ENCODE peak calls at places on chromosomes 12 and 14, in eight cellular contexts. X, I, D, W, R, P, H and F are unnamed samples.

GRCh38 chr12:85874064-85874463 is at the start of gene NTS:
- DNase-seq in X (no peak), I (no peak), D (no peak), W (peak; percentile 42), R (no peak), P (no peak), H (no peak), F (no peak)

GRCh38 chr12:90074086-90074485 is 365.4 kb upstream of the ATP2B1 start:
- DNase-seq in X (no peak), I (no peak), D (no peak), W (no peak), R (no peak), P (no peak), H (no peak), F (no peak)

GRCh38 chr12:27652174-27652763 is 44.0 kb upstream of the REP15 start:
- DNase-seq in X (peak; percentile 75), I (no peak), D (peak; percentile 72), W (peak; percentile 92), R (peak; percentile 59), P (peak; percentile 29), H (peak; percentile 82), F (peak; percentile 41)

GRCh38 chr12:131711551-131712205 is 788 bp downstream of the SFSWAP start:
- DNase-seq in X (no peak), I (no peak), D (peak; percentile 17), W (peak; percentile 21), R (no peak), P (no peak), H (no peak), F (no peak)

GRCh38 chr12:34405286-34406227 is 383.3 kb downstream of the ALG10 start:
- DNase-seq in X (no peak), I (no peak), D (no peak), W (no peak), R (no peak), P (no peak), H (peak; percentile 0), F (no peak)

GRCh38 chr12:4857472-4858291 is 52.0 kb upstream of the KCNA1 start:
- DNase-seq in X (peak; percentile 52), I (peak; percentile 65), D (peak; percentile 78), W (peak; percentile 89), R (peak; percentile 70), P (peak; percentile 6), H (peak; percentile 83), F (peak; percentile 5)

GRCh38 chr14:90624228-90624627 is 192.0 kb downstream of the TTC7B start:
- DNase-seq in X (no peak), I (no peak), D (peak; percentile 51), W (no peak), R (no peak), P (no peak), H (peak; percentile 31), F (no peak)

GRCh38 chr14:102325791-102326345 is 6.3 kb downstream of the ZNF839 start:
- DNase-seq in X (no peak), I (no peak), D (no peak), W (no peak), R (no peak), P (no peak), H (no peak), F (no peak)

GRCh38 chr12:2306686-2307249 is 254.0 kb downstream of the CACNA1C start:
- DNase-seq in X (no peak), I (no peak), D (no peak), W (peak; percentile 70), R (no peak), P (no peak), H (no peak), F (no peak)

GRCh38 chr12:62640910-62641448 is 174.4 kb downstream of the MON2 start:
- DNase-seq in X (no peak), I (no peak), D (no peak), W (no peak), R (no peak), P (no peak), H (peak; percentile 54), F (no peak)

GRCh38 chr12:6872073-6873048 is 742 bp downstream of the SPSB2 start:
- DNase-seq in X (peak; percentile 34), I (peak; percentile 84), D (peak; percentile 91), W (peak; percentile 95), R (peak; percentile 66), P (no peak), H (peak; percentile 84), F (no peak)

GRCh38 chr14:51607677-51608076 is 44.0 kb upstream of the FRMD6 start:
- DNase-seq in X (peak; percentile 35), I (no peak), D (no peak), W (no peak), R (no peak), P (peak; percentile 94), H (peak; percentile 88), F (peak; percentile 93)

GRCh38 chr12:60266381-60266852 is 670.6 kb downstream of the SLC16A7 start:
- DNase-seq in X (peak; percentile 23), I (no peak), D (peak; percentile 27), W (no peak), R (no peak), P (no peak), H (no peak), F (peak; percentile 55)

GRCh38 chr12:2646341-2646740 is 148.4 kb upstream of the FKBP4 start:
- DNase-seq in X (no peak), I (no peak), D (no peak), W (no peak), R (no peak), P (no peak), H (no peak), F (no peak)

GRCh38 chr12:12513416-12514006 is 49.2 kb downstream of the DUSP16 start:
- DNase-seq in X (no peak), I (no peak), D (no peak), W (no peak), R (no peak), P (no peak), H (no peak), F (no peak)

GRCh38 chr12:74530676-74531075 is 7.0 kb upstream of the ATXN7L3B start:
- DNase-seq in X (no peak), I (no peak), D (no peak), W (no peak), R (no peak), P (no peak), H (no peak), F (no peak)

GRCh38 chr12:131386781-131387180 is 324.1 kb upstream of the SFSWAP start:
- DNase-seq in X (no peak), I (no peak), D (no peak), W (no peak), R (no peak), P (no peak), H (no peak), F (no peak)

GRCh38 chr12:32435921-32436710 is 36.8 kb downstream of the FGD4 start:
- DNase-seq in X (no peak), I (no peak), D (no peak), W (no peak), R (no peak), P (no peak), H (no peak), F (no peak)

GRCh38 chr14:86885280-86885679 is 1107.7 kb downstream of the GALC start:
- DNase-seq in X (no peak), I (no peak), D (no peak), W (no peak), R (no peak), P (no peak), H (no peak), F (no peak)

GRCh38 chr12:109710747-109711595 is 2.7 kb upstream of the FAM222A start:
- DNase-seq in X (no peak), I (no peak), D (peak; percentile 66), W (no peak), R (no peak), P (peak; percentile 21), H (no peak), F (peak; percentile 9)

GRCh38 chr14:75088566-75089373 is 19.3 kb downstream of the ZC2HC1C start:
- DNase-seq in X (peak; percentile 44), I (peak; percentile 24), D (peak; percentile 64), W (peak; percentile 87), R (peak; percentile 28), P (no peak), H (peak; percentile 66), F (no peak)

GRCh38 chr12:71726548-71726947 is 28.1 kb upstream of the RAB21 start:
- DNase-seq in X (no peak), I (no peak), D (no peak), W (no peak), R (no peak), P (no peak), H (no peak), F (no peak)

GRCh38 chr14:38074091-38074490 is 133.6 kb upstream of the SSTR1 start:
- DNase-seq in X (no peak), I (no peak), D (no peak), W (no peak), R (no peak), P (no peak), H (no peak), F (no peak)